ENCODE peak calls at places on chromosomes 5 and 9, in ten cellular contexts. One of them, this sample, is unnamed. For H3K36me3, the result is how much of the 10 kb centered on the place peaks cover.

GRCh38 chr9:104682642-104683041 is 11.7 kb upstream of the OR13D1 start:
- DNase-seq in MM.1S: peak
- DNase-seq in upper lobe of right lung: no peak
- DNase-seq in mesendoderm: peak
- DNase-seq in CD8-positive, alpha-beta memory T cell: no peak
- DNase-seq in stomach: no peak
- DNase-seq in heart right ventricle: no peak
- DNase-seq in CD8-positive, alpha-beta T cell: no peak
- DNase-seq in aorta: no peak
- DNase-seq in tibial nerve: no peak
- DNase-seq in this sample: no peak

GRCh38 chr5:177132504-177133118 is 962 bp upstream of the NSD1 start:
- DNase-seq in MM.1S: no peak
- DNase-seq in upper lobe of right lung: no peak
- DNase-seq in mesendoderm: peak
- DNase-seq in CD8-positive, alpha-beta memory T cell: peak
- DNase-seq in stomach: no peak
- DNase-seq in heart right ventricle: no peak
- DNase-seq in CD8-positive, alpha-beta T cell: peak
- DNase-seq in aorta: no peak
- DNase-seq in tibial nerve: no peak
- DNase-seq in this sample: no peak

GRCh38 chr9:134897584-134898170 is 17.1 kb downstream of the FCN2 start:
- DNase-seq in MM.1S: no peak
- DNase-seq in upper lobe of right lung: peak
- DNase-seq in mesendoderm: no peak
- DNase-seq in CD8-positive, alpha-beta memory T cell: no peak
- DNase-seq in stomach: no peak
- DNase-seq in heart right ventricle: no peak
- DNase-seq in CD8-positive, alpha-beta T cell: no peak
- DNase-seq in aorta: no peak
- DNase-seq in tibial nerve: no peak
- DNase-seq in this sample: no peak

GRCh38 chr5:84131372-84131771 is 253.3 kb downstream of the EDIL3 start:
- DNase-seq in MM.1S: no peak
- DNase-seq in upper lobe of right lung: no peak
- DNase-seq in mesendoderm: no peak
- DNase-seq in CD8-positive, alpha-beta memory T cell: no peak
- DNase-seq in stomach: no peak
- DNase-seq in heart right ventricle: no peak
- DNase-seq in CD8-positive, alpha-beta T cell: no peak
- DNase-seq in aorta: no peak
- DNase-seq in tibial nerve: no peak
- DNase-seq in this sample: no peak

GRCh38 chr9:137241490-137242328 is 622 bp downstream of the TUBB4B start:
- DNase-seq in MM.1S: peak
- DNase-seq in upper lobe of right lung: peak
- DNase-seq in mesendoderm: no peak
- DNase-seq in CD8-positive, alpha-beta memory T cell: peak
- DNase-seq in stomach: peak
- DNase-seq in heart right ventricle: peak
- DNase-seq in CD8-positive, alpha-beta T cell: peak
- DNase-seq in aorta: peak
- DNase-seq in tibial nerve: peak
- DNase-seq in this sample: peak

GRCh38 chr9:70947086-70947485 is 174.3 kb downstream of the TRPM3 start:
- DNase-seq in MM.1S: no peak
- DNase-seq in upper lobe of right lung: no peak
- DNase-seq in mesendoderm: no peak
- DNase-seq in CD8-positive, alpha-beta memory T cell: no peak
- DNase-seq in stomach: no peak
- DNase-seq in heart right ventricle: no peak
- DNase-seq in CD8-positive, alpha-beta T cell: no peak
- DNase-seq in aorta: no peak
- DNase-seq in tibial nerve: no peak
- DNase-seq in this sample: no peak

GRCh38 chr9:111728143-111728542 is 66.6 kb downstream of the SHOC1 start:
- DNase-seq in MM.1S: no peak
- DNase-seq in upper lobe of right lung: no peak
- DNase-seq in mesendoderm: no peak
- DNase-seq in CD8-positive, alpha-beta memory T cell: no peak
- DNase-seq in stomach: no peak
- DNase-seq in heart right ventricle: no peak
- DNase-seq in CD8-positive, alpha-beta T cell: no peak
- DNase-seq in aorta: no peak
- DNase-seq in tibial nerve: no peak
- DNase-seq in this sample: no peak

GRCh38 chr5:76601470-76601869 is 21.7 kb downstream of the F2RL2 start:
- DNase-seq in MM.1S: peak
- DNase-seq in upper lobe of right lung: no peak
- DNase-seq in mesendoderm: peak
- DNase-seq in CD8-positive, alpha-beta memory T cell: no peak
- DNase-seq in stomach: no peak
- DNase-seq in heart right ventricle: peak
- DNase-seq in CD8-positive, alpha-beta T cell: no peak
- DNase-seq in aorta: no peak
- DNase-seq in tibial nerve: peak
- DNase-seq in this sample: no peak

GRCh38 chr9:22238809-22239684 is 207.6 kb upstream of the DMRTA1 start:
- DNase-seq in MM.1S: peak
- DNase-seq in upper lobe of right lung: no peak
- DNase-seq in mesendoderm: peak
- DNase-seq in CD8-positive, alpha-beta memory T cell: no peak
- DNase-seq in stomach: no peak
- DNase-seq in heart right ventricle: no peak
- DNase-seq in CD8-positive, alpha-beta T cell: no peak
- DNase-seq in aorta: no peak
- DNase-seq in tibial nerve: no peak
- DNase-seq in this sample: no peak

GRCh38 chr5:169893586-169893985 is 86.7 kb downstream of the INSYN2B start:
- DNase-seq in MM.1S: no peak
- DNase-seq in upper lobe of right lung: no peak
- DNase-seq in mesendoderm: no peak
- DNase-seq in CD8-positive, alpha-beta memory T cell: no peak
- DNase-seq in stomach: no peak
- DNase-seq in heart right ventricle: no peak
- DNase-seq in CD8-positive, alpha-beta T cell: no peak
- DNase-seq in aorta: no peak
- DNase-seq in tibial nerve: no peak
- DNase-seq in this sample: no peak

GRCh38 chr9:133997584-133997983 is 5.5 kb upstream of the VAV2 start:
- DNase-seq in MM.1S: no peak
- DNase-seq in upper lobe of right lung: no peak
- DNase-seq in mesendoderm: no peak
- DNase-seq in CD8-positive, alpha-beta memory T cell: no peak
- DNase-seq in stomach: no peak
- DNase-seq in heart right ventricle: no peak
- DNase-seq in CD8-positive, alpha-beta T cell: no peak
- DNase-seq in aorta: no peak
- DNase-seq in tibial nerve: no peak
- DNase-seq in this sample: no peak

GRCh38 chr5:945691-946541 is 53.2 kb downstream of the TRIP13 start:
- DNase-seq in MM.1S: no peak
- DNase-seq in upper lobe of right lung: peak
- DNase-seq in mesendoderm: no peak
- DNase-seq in CD8-positive, alpha-beta memory T cell: no peak
- DNase-seq in stomach: no peak
- DNase-seq in heart right ventricle: no peak
- DNase-seq in CD8-positive, alpha-beta T cell: no peak
- DNase-seq in aorta: peak
- DNase-seq in tibial nerve: no peak
- DNase-seq in this sample: no peak

GRCh38 chr9:98430535-98430934 is 175.1 kb upstream of the TBC1D2 start:
- DNase-seq in MM.1S: no peak
- DNase-seq in upper lobe of right lung: no peak
- DNase-seq in mesendoderm: no peak
- DNase-seq in CD8-positive, alpha-beta memory T cell: no peak
- DNase-seq in stomach: no peak
- DNase-seq in heart right ventricle: no peak
- DNase-seq in CD8-positive, alpha-beta T cell: no peak
- DNase-seq in aorta: no peak
- DNase-seq in tibial nerve: peak
- DNase-seq in this sample: no peak

GRCh38 chr5:140802781-140803271 is 2.0 kb downstream of the PCDHA3 start:
- DNase-seq in MM.1S: no peak
- DNase-seq in upper lobe of right lung: no peak
- DNase-seq in mesendoderm: no peak
- DNase-seq in CD8-positive, alpha-beta memory T cell: no peak
- DNase-seq in stomach: no peak
- DNase-seq in heart right ventricle: no peak
- DNase-seq in CD8-positive, alpha-beta T cell: no peak
- DNase-seq in aorta: peak
- DNase-seq in tibial nerve: no peak
- DNase-seq in this sample: no peak

DNA sequence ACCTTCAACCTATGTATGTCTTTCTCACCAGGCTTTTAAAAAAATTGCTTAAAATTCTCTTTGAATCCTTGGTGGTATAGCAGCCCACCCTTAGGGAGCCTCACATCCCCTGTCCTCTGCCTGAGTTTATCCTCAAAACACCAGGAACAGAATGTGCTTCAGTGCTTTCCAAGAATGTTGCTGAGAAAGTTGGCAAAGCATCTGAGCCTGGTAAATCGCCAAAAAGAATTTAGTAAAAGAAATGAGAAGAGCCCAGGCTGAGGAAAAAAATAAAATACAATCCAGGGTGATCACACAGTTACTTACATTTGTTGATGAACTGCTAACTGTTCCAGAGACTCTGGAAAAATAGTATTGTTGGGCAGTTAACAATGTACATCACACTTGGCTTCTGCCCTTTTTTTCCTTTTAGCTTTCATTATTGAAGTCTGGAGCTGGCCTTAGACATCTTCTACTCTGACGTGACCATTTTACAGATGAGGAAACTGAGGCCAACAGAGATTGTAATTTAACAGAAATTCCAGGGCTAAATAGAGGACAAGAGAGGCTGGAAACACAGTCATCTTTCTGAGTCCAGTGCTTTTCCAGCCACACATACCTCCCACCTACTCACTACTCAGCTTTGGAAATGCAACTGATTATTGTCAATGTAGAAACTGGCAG is 86.5 kb upstream of the ALDH1A1 start:
- DNase-seq in MM.1S: no peak
- DNase-seq in upper lobe of right lung: no peak
- DNase-seq in mesendoderm: no peak
- DNase-seq in CD8-positive, alpha-beta memory T cell: no peak
- DNase-seq in stomach: no peak
- DNase-seq in heart right ventricle: peak
- DNase-seq in CD8-positive, alpha-beta T cell: no peak
- DNase-seq in aorta: no peak
- DNase-seq in tibial nerve: peak
- DNase-seq in this sample: no peak
- H3K27ac ChIP-seq in MM.1S: no peak
- H3K27ac ChIP-seq in upper lobe of right lung: peak
- H3K27ac ChIP-seq in mesendoderm: no peak
- H3K27ac ChIP-seq in CD8-positive, alpha-beta memory T cell: no peak
- H3K27ac ChIP-seq in stomach: peak
- H3K27ac ChIP-seq in heart right ventricle: no peak
- H3K27ac ChIP-seq in CD8-positive, alpha-beta T cell: no peak
- H3K27ac ChIP-seq in aorta: no peak
- H3K27ac ChIP-seq in tibial nerve: peak
- H3K27ac ChIP-seq in this sample: peak

GRCh38 chr9:132283165-132283564 is 71.6 kb downstream of the SETX start:
- DNase-seq in MM.1S: no peak
- DNase-seq in upper lobe of right lung: no peak
- DNase-seq in mesendoderm: no peak
- DNase-seq in CD8-positive, alpha-beta memory T cell: no peak
- DNase-seq in stomach: no peak
- DNase-seq in heart right ventricle: no peak
- DNase-seq in CD8-positive, alpha-beta T cell: no peak
- DNase-seq in aorta: no peak
- DNase-seq in tibial nerve: no peak
- DNase-seq in this sample: no peak
- H3K36me3 ChIP-seq in MM.1S: under half
- H3K36me3 ChIP-seq in upper lobe of right lung: half or more
- H3K36me3 ChIP-seq in mesendoderm: under half
- H3K36me3 ChIP-seq in CD8-positive, alpha-beta memory T cell: half or more
- H3K36me3 ChIP-seq in stomach: half or more
- H3K36me3 ChIP-seq in heart right ventricle: under half
- H3K36me3 ChIP-seq in CD8-positive, alpha-beta T cell: half or more
- H3K36me3 ChIP-seq in aorta: under half
- H3K36me3 ChIP-seq in tibial nerve: under half
- H3K36me3 ChIP-seq in this sample: half or more

GRCh38 chr9:124698265-124698664 is 72.8 kb downstream of the NR6A1 start:
- DNase-seq in MM.1S: no peak
- DNase-seq in upper lobe of right lung: no peak
- DNase-seq in mesendoderm: peak
- DNase-seq in CD8-positive, alpha-beta memory T cell: no peak
- DNase-seq in stomach: no peak
- DNase-seq in heart right ventricle: no peak
- DNase-seq in CD8-positive, alpha-beta T cell: no peak
- DNase-seq in aorta: no peak
- DNase-seq in tibial nerve: no peak
- DNase-seq in this sample: no peak
- H3K27ac ChIP-seq in MM.1S: no peak
- H3K27ac ChIP-seq in upper lobe of right lung: no peak
- H3K27ac ChIP-seq in mesendoderm: no peak
- H3K27ac ChIP-seq in CD8-positive, alpha-beta memory T cell: no peak
- H3K27ac ChIP-seq in stomach: no peak
- H3K27ac ChIP-seq in heart right ventricle: no peak
- H3K27ac ChIP-seq in CD8-positive, alpha-beta T cell: no peak
- H3K27ac ChIP-seq in aorta: no peak
- H3K27ac ChIP-seq in tibial nerve: no peak
- H3K27ac ChIP-seq in this sample: no peak

GRCh38 chr9:121350993-121351561 is 19.0 kb downstream of the STOM start:
- DNase-seq in MM.1S: no peak
- DNase-seq in upper lobe of right lung: no peak
- DNase-seq in mesendoderm: no peak
- DNase-seq in CD8-positive, alpha-beta memory T cell: no peak
- DNase-seq in stomach: peak
- DNase-seq in heart right ventricle: peak
- DNase-seq in CD8-positive, alpha-beta T cell: no peak
- DNase-seq in aorta: peak
- DNase-seq in tibial nerve: peak
- DNase-seq in this sample: peak

GRCh38 chr9:121354141-121354540 is 15.9 kb downstream of the STOM start:
- DNase-seq in MM.1S: no peak
- DNase-seq in upper lobe of right lung: no peak
- DNase-seq in mesendoderm: no peak
- DNase-seq in CD8-positive, alpha-beta memory T cell: no peak
- DNase-seq in stomach: no peak
- DNase-seq in heart right ventricle: peak
- DNase-seq in CD8-positive, alpha-beta T cell: no peak
- DNase-seq in aorta: no peak
- DNase-seq in tibial nerve: no peak
- DNase-seq in this sample: no peak

GRCh38 chr9:121357011-121357410 is 13.0 kb downstream of the STOM start:
- DNase-seq in MM.1S: no peak
- DNase-seq in upper lobe of right lung: no peak
- DNase-seq in mesendoderm: no peak
- DNase-seq in CD8-positive, alpha-beta memory T cell: no peak
- DNase-seq in stomach: no peak
- DNase-seq in heart right ventricle: no peak
- DNase-seq in CD8-positive, alpha-beta T cell: no peak
- DNase-seq in aorta: no peak
- DNase-seq in tibial nerve: no peak
- DNase-seq in this sample: no peak

GRCh38 chr9:121354770-121355169 is 15.3 kb downstream of the STOM start:
- DNase-seq in MM.1S: no peak
- DNase-seq in upper lobe of right lung: no peak
- DNase-seq in mesendoderm: no peak
- DNase-seq in CD8-positive, alpha-beta memory T cell: no peak
- DNase-seq in stomach: no peak
- DNase-seq in heart right ventricle: no peak
- DNase-seq in CD8-positive, alpha-beta T cell: no peak
- DNase-seq in aorta: peak
- DNase-seq in tibial nerve: no peak
- DNase-seq in this sample: no peak

GRCh38 chr9:121353246-121353975 is 16.6 kb downstream of the STOM start:
- DNase-seq in MM.1S: no peak
- DNase-seq in upper lobe of right lung: no peak
- DNase-seq in mesendoderm: no peak
- DNase-seq in CD8-positive, alpha-beta memory T cell: peak
- DNase-seq in stomach: no peak
- DNase-seq in heart right ventricle: no peak
- DNase-seq in CD8-positive, alpha-beta T cell: peak
- DNase-seq in aorta: no peak
- DNase-seq in tibial nerve: no peak
- DNase-seq in this sample: no peak
- H3K36me3 ChIP-seq in MM.1S: under half
- H3K36me3 ChIP-seq in upper lobe of right lung: half or more
- H3K36me3 ChIP-seq in mesendoderm: under half
- H3K36me3 ChIP-seq in CD8-positive, alpha-beta memory T cell: under half
- H3K36me3 ChIP-seq in stomach: under half
- H3K36me3 ChIP-seq in heart right ventricle: under half
- H3K36me3 ChIP-seq in CD8-positive, alpha-beta T cell: under half
- H3K36me3 ChIP-seq in aorta: under half
- H3K36me3 ChIP-seq in tibial nerve: under half
- H3K36me3 ChIP-seq in this sample: half or more

This sample was measured in right atrium auricular region.